ENCODE peak calls at places on chromosomes 13 and 19, in seven cellular contexts. N, D, T, X, U, K and J are unnamed samples.

GRCh38 chr13:74103970-74104555 is 30.1 kb downstream of the KLF12 start:
- DNase-seq in N (no peak), D (no peak), T (no peak), X (no peak), U (no peak), K (no peak), J (no peak)

GRCh38 chr19:2476451-2477140 is 669 bp downstream of the GADD45B start:
- DNase-seq in N (peak), D (peak), T (peak), X (peak), U (peak), K (no peak), J (no peak)

GRCh38 chr13:26425439-26426358 is 131.8 kb upstream of the WASF3 start:
- DNase-seq in N (no peak), D (no peak), T (peak), X (peak), U (no peak), K (peak), J (peak)

GRCh38 chr13:24086642-24087041 is 73.9 kb upstream of the SPATA13 start:
- DNase-seq in N (no peak), D (no peak), T (no peak), X (no peak), U (no peak), K (no peak), J (no peak)

GRCh38 chr19:679418-680286 is 3.5 kb downstream of the FSTL3 start:
- DNase-seq in N (peak), D (peak), T (peak), X (no peak), U (peak), K (peak), J (peak)

GRCh38 chr13:99860736-99861135 is 110.8 kb downstream of the ZIC5 start:
- DNase-seq in N (no peak), D (no peak), T (no peak), X (no peak), U (no peak), K (no peak), J (no peak)

GRCh38 chr13:103640617-103641016 is 574.4 kb upstream of the SLC10A2 start:
- DNase-seq in N (no peak), D (no peak), T (no peak), X (peak), U (no peak), K (peak), J (no peak)

GRCh38 chr13:98022210-98022609 is 68.7 kb downstream of the IPO5 start:
- DNase-seq in N (peak), D (peak), T (peak), X (peak), U (no peak), K (peak), J (no peak)

GRCh38 chr13:114049026-114049425 is 75.2 kb upstream of the C13orf46 start:
- DNase-seq in N (no peak), D (no peak), T (no peak), X (no peak), U (no peak), K (no peak), J (no peak)

GRCh38 chr13:56659041-56659471 is 481.7 kb upstream of the PRR20A start:
- DNase-seq in N (no peak), D (no peak), T (no peak), X (no peak), U (no peak), K (no peak), J (no peak)

GRCh38 chr13:24243311-24243710 is 66.1 kb upstream of the C1QTNF9 start:
- DNase-seq in N (peak), D (no peak), T (no peak), X (no peak), U (no peak), K (no peak), J (no peak)

GRCh38 chr19:13796301-13797057 is 1.2 kb downstream of the ZSWIM4 start:
- DNase-seq in N (peak), D (peak), T (peak), X (peak), U (peak), K (peak), J (peak)

GRCh38 chr19:13797058-13797440 is 1.8 kb downstream of the ZSWIM4 start:
- DNase-seq in N (no peak), D (no peak), T (no peak), X (no peak), U (no peak), K (no peak), J (no peak)

GRCh38 chr19:13795595-13796300 is 505 bp downstream of the ZSWIM4 start:
- DNase-seq in N (peak), D (peak), T (no peak), X (no peak), U (no peak), K (no peak), J (peak)

GRCh38 chr19:13794388-13794751 is 873 bp upstream of the ZSWIM4 start:
- DNase-seq in N (peak), D (peak), T (peak), X (peak), U (peak), K (peak), J (peak)

GRCh38 chr19:13794752-13795589 is at the start of gene ZSWIM4:
- DNase-seq in N (peak), D (peak), T (peak), X (peak), U (peak), K (peak), J (peak)
- TF ChIP-seq CTCF in N (no peak), D (no peak), T (no peak), X (no peak), U (no peak), K (no peak), J (no peak)

GRCh38 chr19:49224856-49225255 is 67.3 kb downstream of the TRPM4 start:
- DNase-seq in N (peak), D (peak), T (peak), X (peak), U (no peak), K (peak), J (peak)
- TF ChIP-seq CTCF in N (peak), D (peak), T (peak), X (peak), U (no peak), K (peak), J (peak)

DNA sequence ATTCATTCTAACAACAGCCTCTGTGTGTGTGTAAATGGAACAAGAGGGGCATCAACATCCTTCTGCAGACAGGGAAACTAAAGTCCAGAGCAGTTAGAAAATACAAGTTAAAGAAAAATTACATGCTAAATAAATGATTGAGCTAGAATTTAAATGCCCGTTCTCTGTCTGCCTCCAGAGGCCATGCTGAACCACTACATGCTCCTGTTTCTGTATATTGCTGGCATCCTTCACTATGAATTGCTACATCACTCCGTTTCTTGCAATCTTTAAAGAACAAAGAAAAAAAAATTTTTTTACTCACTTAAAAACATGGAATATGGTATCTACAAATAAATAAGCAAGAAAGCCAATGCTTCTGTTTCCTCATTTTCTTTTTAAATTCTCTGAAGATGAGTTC is 47.9 kb downstream of the DCT start:
- DNase-seq in N (peak), D (no peak), T (no peak), X (no peak), U (no peak), K (no peak), J (no peak)
- TF ChIP-seq CTCF in N (peak), D (no peak), T (no peak), X (peak), U (no peak), K (no peak), J (no peak)

DNA sequence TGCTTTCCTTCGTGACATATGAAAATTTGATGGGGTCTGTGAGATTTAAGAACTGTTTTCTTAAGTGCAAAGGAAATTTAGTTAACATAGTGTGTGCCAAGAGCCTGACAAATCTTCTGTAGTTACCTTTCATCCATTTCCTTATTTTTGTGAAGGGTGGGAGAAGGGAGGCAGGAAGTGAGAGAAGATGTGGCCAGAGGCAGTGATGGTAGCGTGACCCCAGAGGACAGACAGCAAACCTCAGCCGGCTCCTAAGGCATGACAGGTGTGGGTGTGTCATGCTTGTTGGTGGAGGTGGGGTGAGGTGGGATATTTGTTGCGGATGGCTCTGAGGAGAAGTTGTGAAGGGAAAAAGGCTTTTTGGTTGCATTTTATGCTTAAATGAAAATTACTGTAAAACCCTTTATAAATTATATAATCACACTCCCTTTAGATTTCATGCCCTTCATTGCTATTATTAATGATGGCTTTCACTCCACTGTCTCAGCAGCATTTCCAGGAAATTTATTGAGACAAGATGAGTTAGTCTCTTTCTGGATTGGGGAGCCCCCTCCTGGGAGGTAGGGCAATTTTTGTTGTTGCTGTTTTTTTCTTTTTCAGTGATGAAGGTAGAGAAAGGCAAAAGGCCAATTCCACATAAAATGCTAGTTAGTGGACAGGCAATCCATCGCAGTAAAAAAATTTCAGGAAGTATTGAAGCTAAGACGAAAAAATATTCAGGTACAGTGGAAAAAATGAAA is 80.0 kb downstream of the TEX26 start:
- DNase-seq in N (peak), D (no peak), T (peak), X (peak), U (no peak), K (peak), J (peak)
- TF ChIP-seq CTCF in N (peak), D (peak), T (peak), X (peak), U (peak), K (no peak), J (no peak)

DNA sequence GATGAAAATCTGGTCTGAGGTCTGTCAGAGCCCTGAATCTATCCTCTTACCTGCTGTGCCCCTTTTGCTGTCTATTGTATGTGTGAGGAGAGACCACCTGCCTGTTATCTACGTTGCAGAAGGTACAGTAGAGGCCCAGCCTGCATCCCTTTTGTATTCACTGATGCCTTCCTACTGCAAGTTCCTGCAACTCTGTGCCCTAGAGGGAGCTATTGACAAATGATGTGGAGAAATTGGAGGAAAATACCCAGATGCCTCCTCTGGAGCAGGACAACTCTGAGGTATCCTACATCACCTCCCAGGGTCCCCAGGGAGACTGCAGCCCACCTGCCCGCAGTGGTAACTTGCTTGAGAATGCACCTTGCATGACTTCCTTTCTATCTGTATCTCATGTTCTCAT is 33.7 kb downstream of the SIAH3 start:
- DNase-seq in N (no peak), D (no peak), T (no peak), X (peak), U (no peak), K (peak), J (no peak)
- TF ChIP-seq CTCF in N (peak), D (peak), T (no peak), X (peak), U (no peak), K (peak), J (no peak)

GRCh38 chr13:92573467-92574057 is 653.0 kb upstream of the GPC6 start:
- DNase-seq in N (peak), D (no peak), T (no peak), X (peak), U (no peak), K (peak), J (no peak)
- TF ChIP-seq CTCF in N (no peak), D (no peak), T (no peak), X (peak), U (no peak), K (peak), J (no peak)

GRCh38 chr19:53906211-53907192 is 2.6 kb upstream of the CACNG7 start:
- DNase-seq in N (no peak), D (no peak), T (no peak), X (no peak), U (peak), K (no peak), J (peak)
- TF ChIP-seq CTCF in N (peak), D (peak), T (peak), X (peak), U (peak), K (peak), J (peak)

DNA sequence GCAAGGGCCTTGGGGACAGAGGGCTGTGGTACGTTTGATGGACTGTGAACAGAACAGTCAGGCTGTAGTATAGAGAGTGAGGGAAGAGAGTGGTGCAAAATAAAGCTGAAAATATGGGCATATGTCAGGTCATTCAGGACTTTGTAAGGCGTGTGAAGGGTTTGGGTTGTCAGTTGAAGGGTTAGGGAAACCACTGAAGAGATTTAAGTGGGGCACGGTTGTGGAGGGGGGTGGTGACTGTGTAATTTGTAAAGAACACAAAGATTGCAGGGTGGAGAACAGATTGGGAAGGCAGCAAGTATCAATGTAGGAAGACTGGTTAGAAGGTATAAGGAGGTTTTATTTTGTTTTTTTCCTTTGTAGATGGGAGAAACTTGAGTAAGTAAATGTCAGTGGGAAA is 349.8 kb downstream of the DLEU7 start:
- DNase-seq in N (no peak), D (no peak), T (no peak), X (no peak), U (no peak), K (no peak), J (no peak)
- TF ChIP-seq CTCF in N (no peak), D (no peak), T (no peak), X (no peak), U (no peak), K (no peak), J (no peak)

DNA sequence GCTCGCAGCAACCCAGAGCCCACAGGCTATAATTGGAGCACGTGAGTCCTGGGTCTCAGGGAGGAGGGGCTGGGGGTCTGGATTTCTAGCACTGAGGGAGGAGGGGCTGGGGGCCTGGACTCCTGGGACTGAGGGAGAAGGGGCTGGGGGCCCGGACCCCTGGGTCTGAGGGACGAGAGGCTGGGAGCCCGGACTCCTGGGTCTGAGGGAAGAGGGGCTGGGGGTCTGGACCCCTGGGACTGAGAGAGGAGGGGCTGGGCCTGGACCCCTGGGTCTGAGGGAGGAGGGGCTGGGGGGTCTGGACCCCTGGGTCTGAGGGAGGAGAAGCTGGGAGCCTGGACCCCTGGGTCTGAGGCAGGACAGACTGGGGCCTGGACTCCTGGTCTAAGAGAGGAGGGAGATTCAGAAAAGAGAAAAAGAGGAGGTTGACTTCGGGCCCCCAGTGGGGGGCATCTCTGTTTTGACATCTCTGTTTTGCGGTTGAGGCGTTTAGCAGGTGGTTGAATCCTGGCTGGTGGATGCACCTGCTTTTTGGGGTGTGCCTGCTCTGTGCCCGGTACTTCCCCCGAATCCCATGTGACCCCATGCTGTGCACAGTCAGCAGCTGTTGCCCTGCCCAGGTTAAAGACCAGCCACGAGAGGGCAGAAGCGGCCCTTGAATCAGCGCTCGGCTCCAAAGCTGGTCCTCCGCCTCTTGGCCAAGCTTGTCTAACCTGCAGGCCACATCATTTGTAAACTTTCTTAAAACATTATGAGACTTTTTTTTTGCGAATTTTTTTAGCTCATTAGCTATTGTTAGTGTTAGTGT is 10.5 kb downstream of the PVR start:
- DNase-seq in N (peak), D (peak), T (no peak), X (peak), U (peak), K (peak), J (peak)
- TF ChIP-seq CTCF in N (peak), D (peak), T (no peak), X (peak), U (peak), K (peak), J (peak)